ENCODE peak calls at places on chromosomes 4 and X, in nine cellular contexts. U is activated CD8-positive, alpha-beta memory T cell treated with anti-CD3 and anti-CD28 coated beads for 1 hour; W is activated T-helper 9 cell treated with anti-CD3 and anti-CD28 coated beads, Interleukin-2, amount 50 U/mL, for 16 hours; F is AML-193; G is Caki2; K is mesendoderm; Z is stomach; X is M059J; D is NCI-H2081. C is an unnamed sample.

GRCh38 chr4:8472689-8473197 is 32.2 kb downstream of the TRMT44 start:
- DNase-seq in F (no peak), U (no peak), X (peak), D (no peak), Z (no peak), K (peak), W (no peak), G (peak), C (no peak)

GRCh38 chr4:140621161-140621560 is 52.4 kb upstream of the UCP1 start:
- DNase-seq in Z (no peak), U (no peak), W (no peak), F (no peak), D (no peak), K (no peak), G (no peak), X (no peak), C (no peak)

GRCh38 chrX:10904220-10904619 is 206.9 kb upstream of the HCCS start:
- DNase-seq in D (no peak), W (no peak), X (peak), Z (no peak), K (no peak), U (no peak), F (no peak), G (no peak), C (no peak)

GRCh38 chrX:30863969-30864368 is 25.1 kb downstream of the TAB3 start:
- DNase-seq in K (no peak), Z (no peak), G (no peak), X (no peak), W (no peak), F (no peak), U (no peak), D (no peak), C (no peak)

GRCh38 chrX:2696698-2697215 is 5.7 kb downstream of the CD99 start:
- DNase-seq in D (no peak), G (no peak), W (no peak), F (no peak), X (peak), Z (no peak), K (no peak), U (no peak), C (no peak)

GRCh38 chrX:11784543-11784942 is 26.5 kb downstream of the MSL3 start:
- DNase-seq in D (no peak), U (no peak), X (no peak), K (no peak), F (no peak), G (no peak), Z (no peak), W (no peak), C (no peak)

GRCh38 chrX:65463550-65463949 is 71.0 kb downstream of the LAS1L start:
- DNase-seq in U (no peak), F (no peak), K (peak), D (no peak), W (no peak), G (no peak), Z (no peak), X (peak), C (no peak)

GRCh38 chrX:42837747-42838146 is 59.8 kb upstream of the PPP1R2C start:
- DNase-seq in F (no peak), D (no peak), W (no peak), X (no peak), U (no peak), Z (no peak), G (no peak), K (no peak), C (no peak)

GRCh38 chrX:148298737-148299136 is 201.7 kb upstream of the AFF2 start:
- DNase-seq in G (no peak), Z (no peak), D (no peak), X (peak), K (no peak), F (no peak), U (no peak), W (no peak), C (no peak)

GRCh38 chrX:45619290-45619689 is 418.6 kb upstream of the DIPK2B start:
- DNase-seq in F (no peak), X (peak), G (no peak), U (no peak), W (no peak), K (peak), Z (no peak), D (peak), C (no peak)

GRCh38 chrX:101619336-101619735 is 1.5 kb upstream of the ARMCX6 start:
- DNase-seq in K (peak), X (peak), G (peak), Z (no peak), D (peak), W (no peak), U (no peak), F (no peak), C (no peak)

GRCh38 chr4:63302078-63302477 is 1107.2 kb downstream of the TECRL start:
- DNase-seq in F (no peak), U (no peak), Z (no peak), X (no peak), D (no peak), W (no peak), G (no peak), K (no peak), C (no peak)

GRCh38 chr4:177159600-177159999 is 150.1 kb upstream of the NEIL3 start:
- DNase-seq in W (no peak), Z (no peak), G (no peak), U (no peak), K (no peak), F (no peak), X (no peak), D (no peak), C (no peak)

GRCh38 chrX:7117587-7117986 is 29.9 kb upstream of the STS start:
- DNase-seq in U (no peak), W (no peak), F (no peak), Z (no peak), X (no peak), K (peak), D (no peak), G (no peak), C (no peak)

GRCh38 chrX:3252744-3253143 is 93.7 kb downstream of the MXRA5 start:
- DNase-seq in W (no peak), D (no peak), G (no peak), X (no peak), K (no peak), U (no peak), Z (no peak), F (no peak), C (no peak)

GRCh38 chr4:184100297-184100885 is 117.3 kb downstream of the ENPP6 start:
- DNase-seq in D (peak), K (peak), U (no peak), X (peak), F (peak), G (peak), Z (peak), W (peak), C (no peak)

GRCh38 chr4:76733380-76733779 is 164.6 kb downstream of the SOWAHB start:
- DNase-seq in K (peak), Z (peak), G (no peak), F (no peak), X (peak), W (no peak), U (no peak), D (peak), C (no peak)

GRCh38 chr4:183909187-183909586 is 4.1 kb downstream of the STOX2 start:
- DNase-seq in Z (no peak), X (no peak), K (no peak), F (no peak), D (no peak), U (no peak), W (no peak), G (no peak), C (no peak)

GRCh38 chr4:2363056-2363719 is 55.3 kb downstream of the ZFYVE28 start:
- DNase-seq in X (no peak), W (no peak), G (no peak), F (no peak), K (no peak), D (no peak), Z (peak), U (no peak), C (no peak)

GRCh38 chr4:110612631-110613269 is 10.1 kb downstream of the PITX2 start:
- DNase-seq in D (no peak), U (no peak), K (peak), G (no peak), X (no peak), F (no peak), Z (no peak), W (no peak), C (no peak)

GRCh38 chrX:151902813-151903591 is 9.7 kb upstream of the MAGEA4 start:
- DNase-seq in X (peak), U (no peak), G (peak), F (no peak), K (peak), D (no peak), Z (no peak), W (no peak), C (no peak)

GRCh38 chr4:184913356-184914143 is 87.8 kb upstream of the ACSL1 start:
- DNase-seq in U (no peak), D (no peak), K (no peak), X (no peak), W (no peak), G (no peak), F (no peak), Z (no peak), C (no peak)

GRCh38 chr4:151371045-151371605 is 37.9 kb upstream of the FHIP1A start:
- DNase-seq in Z (no peak), D (no peak), F (no peak), G (no peak), X (no peak), K (no peak), U (no peak), W (no peak), C (no peak)

GRCh38 chrX:9656277-9656676 is 109.4 kb downstream of the GPR143 start:
- DNase-seq in D (no peak), K (no peak), G (no peak), W (no peak), X (no peak), Z (no peak), F (no peak), U (no peak), C (no peak)

GRCh38 chrX:48890296-48890925 is 7.2 kb downstream of the TIMM17B start:
- DNase-seq in Z (no peak), G (no peak), D (no peak), F (no peak), X (no peak), K (peak), W (no peak), U (no peak), C (peak)

GRCh38 chr4:78560296-78560963 is 8.9 kb downstream of the ANXA3 start:
- DNase-seq in Z (no peak), G (peak), X (peak), F (no peak), W (no peak), D (no peak), U (no peak), K (peak), C (no peak)

GRCh38 chr4:69858683-69859082 is 1.3 kb downstream of the SULT1E1 start:
- DNase-seq in F (no peak), D (peak), G (peak), X (no peak), U (no peak), K (no peak), W (no peak), Z (no peak), C (no peak)

GRCh38 chr4:84848432-84848831 is 118.1 kb downstream of the WDFY3 start:
- DNase-seq in W (no peak), K (peak), F (no peak), X (no peak), U (no peak), D (no peak), G (no peak), Z (no peak), C (no peak)

GRCh38 chrX:134764202-134764785 is 106.0 kb upstream of the PLAC1 start:
- DNase-seq in D (no peak), G (peak), X (peak), F (peak), U (no peak), Z (no peak), K (peak), W (no peak), C (no peak)

C was measured in mesenteric fat pad.